ENCODE peak calls at places on chromosome 16, in four cellular contexts. L, R, M and J are unnamed samples.

GRCh38 chr16:69132424-69133252 is at the start of the genes CHTF8 and UTP4:
- DNase-seq in R (peak; percentile 82), M (peak; percentile 88), L (peak; percentile 16), J (peak; percentile 88)

GRCh38 chr16:29662729-29663019 is 373 bp upstream of the SPN start:
- DNase-seq in L (no peak), M (peak; percentile 56), R (no peak), J (no peak)

GRCh38 chr16:57536306-57537193 is at the start of gene CCDC102A:
- DNase-seq in L (no peak), R (no peak), M (peak; percentile 58), J (no peak)

GRCh38 chr16:24776486-24777220 is 47.2 kb downstream of the TNRC6A start:
- DNase-seq in R (no peak), L (no peak), M (no peak), J (no peak)

GRCh38 chr16:66695935-66696668 is 441 bp downstream of the CMTM4 start:
- DNase-seq in R (peak; percentile 59), L (no peak), M (peak; percentile 13), J (peak; percentile 56)

GRCh38 chr16:11084484-11085024 is 140.2 kb downstream of the CLEC16A start:
- DNase-seq in L (no peak), R (no peak), M (no peak), J (no peak)

GRCh38 chr16:4696905-4697866 is 3.8 kb downstream of the NUDT16L1 start:
- DNase-seq in L (no peak), R (no peak), M (no peak), J (no peak)

GRCh38 chr16:29943846-29944669 is 17.8 kb upstream of the TMEM219 start:
- DNase-seq in L (peak; percentile 96), M (no peak), R (peak; percentile 92), J (peak; percentile 98)

GRCh38 chr16:67419931-67420330 is 3.7 kb upstream of the ZDHHC1 start:
- DNase-seq in R (no peak), M (no peak), L (no peak), J (no peak)

GRCh38 chr16:23557779-23558330 is 328 bp downstream of the UBFD1 start:
- DNase-seq in L (no peak), R (no peak), M (peak; percentile 21), J (peak; percentile 37)

GRCh38 chr16:70553645-70554044 is 30.0 kb downstream of the SF3B3 start:
- DNase-seq in R (no peak), L (peak; percentile 85), M (no peak), J (peak; percentile 44)

GRCh38 chr16:50837324-50837723 is 95.4 kb downstream of the CYLD start:
- DNase-seq in M (no peak), R (no peak), L (no peak), J (no peak)

GRCh38 chr16:10941127-10941933 is 938 bp downstream of the DEXI start:
- DNase-seq in M (no peak), L (no peak), R (no peak), J (peak; percentile 42)

GRCh38 chr16:51243836-51244483 is 92.9 kb upstream of the SALL1 start:
- DNase-seq in R (no peak), L (no peak), M (no peak), J (peak; percentile 65)

GRCh38 chr16:88773812-88774291 is 11.2 kb downstream of the PIEZO1 start:
- DNase-seq in R (peak; percentile 88), M (no peak), L (no peak), J (no peak)

GRCh38 chr16:615122-615521 is 15.7 kb upstream of the WFIKKN1 start:
- DNase-seq in L (no peak), M (no peak), R (no peak), J (no peak)

DNA sequence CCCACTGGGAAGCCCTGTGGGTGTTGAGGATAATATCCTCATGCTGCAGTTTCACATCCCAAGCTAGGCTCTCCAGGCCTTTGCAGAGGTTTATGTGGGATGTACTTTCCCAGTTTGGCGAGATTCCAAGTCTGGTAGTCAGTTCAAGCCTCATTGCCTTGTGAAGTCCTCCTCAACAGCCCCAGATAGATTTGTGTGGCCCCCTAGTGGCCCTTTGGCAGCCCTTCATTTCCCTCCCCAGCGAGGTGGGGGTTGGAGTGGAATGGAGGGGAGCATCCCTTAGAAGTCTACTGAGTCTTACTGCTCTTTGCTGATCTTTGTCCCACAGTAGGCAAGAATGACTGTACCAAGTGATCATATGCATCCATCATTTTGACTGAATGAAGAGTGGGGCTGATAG is 137.9 kb downstream of the CDH11 start:
- DNase-seq in R (no peak), M (no peak), L (peak; percentile 61), J (peak; percentile 74)
- TF ChIP-seq CTCF in R (no peak), M (no peak), L (peak; percentile 77), J (peak; percentile 63)

GRCh38 chr16:87698676-87699179 is 67.1 kb downstream of the KLHDC4 start:
- DNase-seq in R (no peak), M (no peak), L (no peak), J (no peak)
- H3K4me3 ChIP-seq in R (no peak overlapping the region), M (no peak overlapping the region), L (no peak overlapping the region), J (no peak overlapping the region)

GRCh38 chr16:85528528-85529387 is 84.4 kb upstream of the GSE1 start:
- DNase-seq in L (no peak), R (no peak), M (peak; percentile 17), J (no peak)
- TF ChIP-seq CTCF in L (peak; percentile 49), R (peak; percentile 60), M (peak; percentile 44), J (peak; percentile 56)

GRCh38 chr16:2157480-2158261 is 2.1 kb downstream of the TRAF7 start:
- DNase-seq in L (no peak), R (peak; percentile 49), M (no peak), J (no peak)

GRCh38 chr16:2158262-2158638 is 2.7 kb downstream of the TRAF7 start:
- DNase-seq in R (no peak), M (no peak), L (no peak), J (no peak)

GRCh38 chr16:2155091-2156024 is at the start of gene TRAF7:
- DNase-seq in M (peak; percentile 96), L (peak; percentile 100), R (peak; percentile 99), J (peak; percentile 100)

GRCh38 chr16:2156025-2156848 is 655 bp downstream of the TRAF7 start:
- DNase-seq in L (no peak), M (no peak), R (no peak), J (peak; percentile 75)

DNA sequence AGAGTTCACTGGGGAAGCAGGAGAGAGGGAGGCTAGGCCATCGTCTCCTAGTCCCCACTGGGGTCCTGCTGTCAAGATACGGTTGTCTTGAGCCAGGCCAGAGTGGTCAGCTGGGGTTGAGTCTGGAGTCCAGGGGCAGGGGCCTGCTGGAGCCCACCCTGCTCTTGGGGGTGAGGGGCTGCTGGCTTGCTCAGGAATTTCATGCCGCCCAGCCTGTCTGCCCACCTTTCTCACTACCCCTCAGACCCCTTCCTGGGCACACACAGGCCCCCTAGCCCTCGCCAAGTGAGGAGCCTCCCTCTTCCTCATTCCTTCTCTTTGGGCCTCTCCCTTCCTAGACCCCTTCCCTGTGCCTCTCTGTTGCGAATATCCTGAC is 1.3 kb downstream of the TRAF7 start:
- DNase-seq in M (no peak), L (no peak), R (no peak), J (no peak)
- H3K4me3 ChIP-seq in M (no peak overlapping the region), L (peak overlapping the region; percentile 90), R (peak overlapping the region; percentile 73), J (peak overlapping the region; percentile 92)

GRCh38 chr16:19223235-19223847 is 55.3 kb downstream of the SYT17 start:
- DNase-seq in L (no peak), M (no peak), R (no peak), J (no peak)
- TF ChIP-seq CTCF in L (peak; percentile 58), M (no peak), R (peak; percentile 74), J (peak; percentile 43)

GRCh38 chr16:1989826-1990335 is at the start of gene SYNGR3:
- DNase-seq in L (no peak), R (no peak), M (no peak), J (no peak)
- H3K4me3 ChIP-seq in L (peak within 1 kb of the TSS; percentile 32), R (peak within 1 kb of the TSS; percentile 45), M (peak within 1 kb of the TSS; percentile 60), J (no peak within 1 kb of the TSS)